ENCODE peak calls at places on chromosomes 3 and 15, in six cellular contexts. J, B, M, P, U and V are unnamed samples.

GRCh38 chr3:63450634-63451363 is 172.7 kb downstream of the SYNPR start:
- DNase-seq in M (no peak), J (no peak), B (no peak), U (no peak), P (no peak), V (no peak)

GRCh38 chr3:128714887-128715496 is 11.0 kb upstream of the RAB7A start:
- DNase-seq in P (no peak), U (no peak), M (no peak), B (no peak), J (no peak), V (no peak)

GRCh38 chr3:129183569-129184395 is at the start of gene CNBP:
- DNase-seq in M (peak), U (peak), B (peak), P (peak), J (peak), V (peak)

GRCh38 chr3:119815716-119816115 is 33.8 kb downstream of the NR1I2 start:
- DNase-seq in M (no peak), U (no peak), B (no peak), P (no peak), J (no peak), V (no peak)

GRCh38 chr3:62559831-62560445 is 186.6 kb upstream of the FEZF2 start:
- DNase-seq in U (peak), J (no peak), P (no peak), B (no peak), M (peak), V (peak)

GRCh38 chr3:111738790-111739189 is 120.3 kb upstream of the PHLDB2 start:
- DNase-seq in M (no peak), P (no peak), U (no peak), B (no peak), J (no peak), V (no peak)

GRCh38 chr3:86563358-86563970 is 427.5 kb downstream of the VGLL3 start:
- DNase-seq in B (no peak), P (no peak), M (no peak), J (no peak), U (peak), V (peak)

GRCh38 chr15:75195122-75195765 is 6.4 kb upstream of the C15orf39 start:
- DNase-seq in J (no peak), U (no peak), M (no peak), P (peak), B (peak), V (no peak)

DNA sequence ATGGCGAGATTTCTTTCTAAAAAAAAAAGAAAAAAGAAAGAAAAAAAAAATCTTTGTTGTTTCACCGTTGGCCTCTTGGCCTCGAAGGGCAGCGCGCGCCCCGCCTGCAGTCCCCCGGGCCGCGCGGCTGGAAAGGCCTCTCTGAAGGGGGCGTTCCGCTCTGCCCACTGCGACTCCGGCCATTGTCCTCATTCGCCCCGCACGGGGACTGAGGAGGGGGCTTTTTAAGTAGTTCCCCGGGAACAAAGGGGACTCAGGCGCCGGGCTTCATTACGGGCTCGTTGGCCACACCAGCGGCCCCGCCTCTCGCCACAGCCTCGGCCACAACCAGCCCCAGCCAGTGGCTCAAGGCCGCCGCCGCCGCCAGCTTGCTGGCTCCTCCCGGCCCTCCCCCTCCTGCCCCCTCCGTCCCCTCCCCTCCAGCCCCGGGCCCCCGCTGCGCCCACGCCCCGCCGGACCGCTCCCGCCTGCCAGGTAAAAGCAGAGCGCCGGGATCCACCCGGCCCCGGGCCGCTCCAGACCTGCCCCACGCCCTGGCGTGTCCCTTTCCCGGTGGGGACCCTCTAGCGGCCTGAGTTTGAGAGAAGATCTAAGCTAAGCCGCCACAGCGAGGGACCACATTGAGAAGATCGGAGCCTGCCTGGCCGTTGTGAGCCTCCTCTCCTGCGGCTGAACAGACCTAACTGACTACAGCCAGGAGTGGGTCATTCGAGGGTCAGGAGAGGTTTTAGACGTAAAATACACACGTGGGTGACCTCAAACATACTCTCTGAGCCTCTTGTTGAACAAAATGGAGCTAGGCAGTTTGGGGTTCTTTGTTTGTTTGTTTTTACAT is 54.1 kb downstream of the CPN2 start:
- DNase-seq in U (no peak), J (no peak), B (peak), M (no peak), P (peak), V (no peak)
- H3K4me3 ChIP-seq in U (no peak), J (peak), B (peak), M (peak), P (peak), V (peak)

GRCh38 chr15:37995461-37996347 is 61.3 kb downstream of the TMCO5A start:
- DNase-seq in B (no peak), P (no peak), U (peak), J (no peak), M (peak), V (peak)
- TF ChIP-seq CTCF in B (peak), P (peak), U (peak), J (peak), M (peak), V (peak)

DNA sequence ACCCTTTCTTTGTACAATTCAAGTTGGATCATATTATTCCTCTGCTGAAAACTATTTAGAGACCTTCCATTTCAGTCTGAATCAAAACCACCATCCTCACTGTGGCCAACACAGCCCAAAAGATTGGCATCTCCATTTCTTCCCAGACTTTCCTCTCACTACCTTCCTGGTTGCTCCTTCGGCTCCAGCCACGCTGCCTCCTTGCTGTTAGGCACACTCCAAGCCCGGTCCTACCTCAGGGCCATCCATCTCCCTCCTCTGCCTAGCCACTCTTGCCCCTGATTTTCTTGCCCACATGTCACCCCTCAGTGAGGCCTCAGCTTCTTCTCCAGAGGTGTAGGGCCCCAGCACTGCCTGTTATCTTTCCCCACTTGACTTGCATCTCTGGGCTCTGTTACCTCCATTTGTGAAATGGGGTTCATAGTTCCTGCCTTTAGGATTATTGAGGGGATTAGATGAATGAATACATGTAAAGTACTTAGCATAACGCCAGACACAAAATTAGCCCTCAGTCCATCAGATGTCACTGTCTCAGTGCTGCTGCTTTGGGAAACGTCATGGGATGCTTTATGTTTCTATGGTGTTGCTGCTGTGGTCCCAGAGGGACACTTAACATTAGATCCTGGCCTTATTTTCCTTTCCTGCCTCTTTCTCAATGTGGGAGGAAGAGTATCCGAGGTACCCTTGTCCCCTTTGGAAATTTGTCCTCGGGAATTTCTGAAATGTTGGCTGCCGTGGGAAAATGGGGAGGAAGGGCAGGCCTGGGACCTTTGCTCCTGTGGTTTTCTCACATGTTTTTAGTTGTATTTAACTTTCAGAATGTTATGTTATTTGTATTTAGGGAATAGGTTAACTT is 31.3 kb downstream of the SNRK start:
- DNase-seq in B (no peak), J (no peak), M (peak), P (peak), U (no peak), V (peak)
- H3K4me3 ChIP-seq in B (no peak), J (no peak), M (no peak), P (no peak), U (no peak), V (no peak)

DNA sequence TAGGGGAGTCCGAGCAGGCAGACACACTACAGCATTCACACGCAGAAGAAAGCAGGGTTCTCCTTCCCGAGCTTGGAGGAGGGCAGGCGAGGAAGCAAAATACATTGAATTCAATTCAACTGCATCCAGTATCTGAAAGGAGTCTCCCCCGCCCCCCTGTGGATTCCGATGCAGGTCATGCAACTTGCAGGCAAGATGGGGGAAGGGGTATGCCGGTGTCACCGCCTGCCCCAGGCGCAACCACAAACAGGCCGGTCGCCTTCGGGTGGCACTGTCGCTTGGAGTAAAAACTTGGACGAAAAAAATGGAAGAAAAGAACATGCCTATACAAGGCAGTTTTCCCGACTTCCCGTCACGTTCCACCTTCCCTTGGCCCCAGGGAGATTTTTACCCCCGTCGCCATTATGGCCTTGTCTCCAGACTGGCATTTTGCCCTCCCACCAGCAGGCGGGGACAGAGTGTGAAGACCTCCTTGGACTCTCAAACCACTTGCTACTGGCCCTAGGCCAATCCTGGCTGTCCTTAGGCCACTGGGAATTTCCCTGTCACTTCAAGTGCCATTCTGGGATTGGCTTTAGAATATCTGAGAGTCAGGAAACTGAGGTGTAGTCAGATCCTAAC is 1.6 kb upstream of the NTRK3 start:
- DNase-seq in J (no peak), U (no peak), M (no peak), P (no peak), B (no peak), V (no peak)
- TF ChIP-seq CTCF in J (no peak), U (no peak), M (peak), P (no peak), B (no peak), V (peak)

DNA sequence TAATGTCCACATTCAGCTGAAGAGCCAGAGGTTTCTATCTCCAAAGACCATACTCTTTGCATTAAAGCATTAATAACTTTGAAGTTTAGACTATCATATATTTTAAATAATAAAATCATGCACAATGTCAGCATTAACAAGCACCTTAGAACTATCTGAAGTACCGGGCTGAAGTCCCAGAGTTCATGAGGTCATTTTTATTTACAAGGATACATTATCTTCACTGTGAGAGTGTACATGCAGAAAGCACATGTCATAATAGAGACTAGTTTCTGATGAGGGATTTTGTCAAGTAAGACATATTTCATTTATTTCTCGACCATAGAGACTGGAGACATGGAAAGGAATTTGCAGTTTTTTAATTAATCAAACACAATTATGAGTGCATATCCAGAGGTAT is 52.4 kb upstream of the SI start:
- DNase-seq in M (no peak), U (no peak), P (no peak), B (no peak), J (no peak), V (no peak)
- H3K4me3 ChIP-seq in M (no peak), U (no peak), P (no peak), B (no peak), J (no peak), V (no peak)

GRCh38 chr3:142081178-142081577 is 68.2 kb downstream of the TFDP2 start:
- DNase-seq in M (no peak), B (no peak), P (no peak), J (no peak), U (no peak), V (no peak)

GRCh38 chr3:142072851-142073250 is 76.5 kb downstream of the TFDP2 start:
- DNase-seq in M (no peak), P (no peak), J (no peak), B (no peak), U (no peak), V (no peak)

GRCh38 chr3:142077155-142077858 is 72.0 kb downstream of the TFDP2 start:
- DNase-seq in P (no peak), U (no peak), B (no peak), J (no peak), M (no peak), V (no peak)

GRCh38 chr3:142077859-142078500 is 71.4 kb downstream of the TFDP2 start:
- DNase-seq in J (no peak), B (no peak), M (no peak), P (no peak), U (no peak), V (no peak)
- TF ChIP-seq CTCF in J (no peak), B (no peak), M (no peak), P (no peak), U (no peak), V (no peak)

GRCh38 chr15:40096094-40096876 is 12.4 kb downstream of the BMF start:
- DNase-seq in M (no peak), U (no peak), J (no peak), B (no peak), P (no peak), V (no peak)

GRCh38 chr15:40100133-40100946 is 8.3 kb downstream of the BMF start:
- DNase-seq in B (no peak), M (no peak), J (peak), U (no peak), P (no peak), V (no peak)

GRCh38 chr15:40097096-40097967 is 11.3 kb downstream of the BMF start:
- DNase-seq in P (no peak), B (no peak), U (no peak), J (no peak), M (no peak), V (no peak)

GRCh38 chr15:40097968-40098476 is 10.7 kb downstream of the BMF start:
- DNase-seq in J (no peak), B (no peak), P (no peak), M (no peak), U (no peak), V (peak)

GRCh38 chr15:40098489-40099261 is 10.0 kb downstream of the BMF start:
- DNase-seq in U (peak), M (peak), J (peak), P (no peak), B (peak), V (peak)
- H3K4me3 ChIP-seq in U (no peak), M (no peak), J (peak), P (no peak), B (no peak), V (no peak)

DNA sequence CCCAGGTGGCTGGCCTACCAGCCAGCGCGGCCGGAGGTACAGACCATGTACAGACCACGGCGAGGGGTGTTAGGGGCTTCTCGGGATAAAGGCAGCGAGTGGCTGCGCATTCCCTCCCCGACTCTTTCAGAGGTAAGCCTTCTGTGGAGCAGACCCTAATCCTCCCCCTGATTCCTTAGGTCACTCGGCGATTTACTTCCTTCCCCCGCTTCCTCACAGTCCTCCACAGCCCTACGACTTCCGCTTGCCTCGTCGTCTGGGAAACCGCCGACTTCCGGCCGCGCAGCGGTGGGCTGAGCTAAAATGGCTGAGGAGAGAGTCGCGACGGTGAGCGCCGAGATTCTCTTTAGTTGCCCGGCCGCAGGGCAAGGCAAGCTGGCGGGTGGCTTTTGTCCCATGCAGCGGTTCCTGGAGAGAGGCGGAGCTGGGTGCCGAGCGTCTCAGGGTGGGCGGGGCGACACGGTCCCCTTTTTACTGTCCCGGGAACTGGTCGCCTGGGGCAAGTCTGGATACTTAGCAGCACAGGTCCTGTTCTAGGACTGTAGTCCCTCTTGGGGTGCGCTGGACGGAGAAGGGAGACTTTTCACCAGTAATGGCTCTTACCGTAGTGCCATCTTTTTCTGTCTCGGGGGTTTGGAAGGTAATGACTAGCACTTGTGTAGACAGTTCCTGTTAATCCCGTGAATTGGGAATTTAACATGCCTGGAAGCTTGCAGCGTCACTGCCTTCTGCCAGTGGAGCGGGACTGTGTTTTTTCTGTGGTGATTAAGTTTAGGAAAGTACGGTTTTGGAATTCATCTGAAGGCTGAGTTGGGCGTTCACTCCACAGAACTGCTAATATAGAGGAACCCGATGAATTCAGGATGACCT is at the start of the genes BBS4 and HIGD2B:
- DNase-seq in U (peak), B (peak), P (peak), M (peak), J (peak), V (peak)
- TF ChIP-seq CTCF in U (no peak), B (no peak), P (no peak), M (no peak), J (no peak), V (no peak)

GRCh38 chr15:25903024-25903581 is 40.0 kb upstream of the ATP10A start:
- DNase-seq in J (no peak), B (no peak), M (no peak), P (peak), U (peak), V (no peak)

GRCh38 chr15:25900901-25901300 is 37.8 kb upstream of the ATP10A start:
- DNase-seq in B (no peak), M (no peak), J (no peak), P (no peak), U (peak), V (no peak)

GRCh38 chr15:25901841-25902610 is 38.9 kb upstream of the ATP10A start:
- DNase-seq in M (no peak), J (no peak), B (no peak), U (no peak), P (peak), V (no peak)

GRCh38 chr15:25899870-25900269 is 36.7 kb upstream of the ATP10A start:
- DNase-seq in U (peak), B (no peak), P (no peak), J (no peak), M (no peak), V (no peak)

DNA sequence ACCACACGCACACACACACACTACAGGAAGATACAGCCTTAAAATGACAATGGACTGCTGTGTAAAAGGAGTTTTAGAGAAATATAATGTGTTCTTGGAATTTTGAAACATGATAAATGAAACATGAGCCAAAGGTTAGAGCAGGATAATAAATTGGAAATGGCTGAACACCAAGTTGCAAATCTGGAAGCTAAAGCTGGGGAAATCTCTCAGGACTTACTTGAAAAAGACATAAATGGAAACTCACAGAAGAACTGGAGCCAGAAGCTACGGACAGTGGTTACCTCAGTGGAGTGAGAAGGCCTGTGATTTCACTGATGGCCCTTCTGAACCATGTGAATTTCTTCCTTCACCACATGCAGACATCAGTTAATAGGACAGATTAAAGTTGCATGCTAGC is 37.3 kb upstream of the ATP10A start:
- DNase-seq in U (no peak), M (no peak), P (no peak), B (no peak), J (no peak), V (no peak)
- H3K4me3 ChIP-seq in U (no peak), M (no peak), P (no peak), B (no peak), J (no peak), V (no peak)

GRCh38 chr3:61177450-61177849 is 73.8 kb downstream of the FHIT start:
- DNase-seq in J (no peak), B (no peak), P (no peak), U (no peak), M (no peak), V (no peak)

GRCh38 chr3:61168286-61168685 is 83.0 kb downstream of the FHIT start:
- DNase-seq in U (no peak), M (no peak), J (no peak), P (no peak), B (no peak), V (no peak)

GRCh38 chr3:61169621-61170251 is 81.5 kb downstream of the FHIT start:
- DNase-seq in P (no peak), B (no peak), U (no peak), J (no peak), M (no peak), V (no peak)

GRCh38 chr3:61173685-61174084 is 77.6 kb downstream of the FHIT start:
- DNase-seq in B (no peak), U (no peak), P (no peak), M (peak), J (no peak), V (no peak)

GRCh38 chr3:61172684-61173083 is 78.6 kb downstream of the FHIT start:
- DNase-seq in P (no peak), U (no peak), J (no peak), B (no peak), M (no peak), V (no peak)
- TF ChIP-seq CTCF in P (no peak), U (no peak), J (no peak), B (no peak), M (peak), V (no peak)